ENCODE peak calls at places on chromosomes 11 and 22, in four cellular contexts. One of them, this sample, is unnamed.

GRCh38 chr11:86119062-86119461 is 50.2 kb upstream of the PICALM start:
- DNase-seq in HepG2: no peak
- DNase-seq in K562: no peak
- DNase-seq in GM12878: no peak
- DNase-seq in this sample: no peak

GRCh38 chr11:97007283-97007682 is 617.5 kb downstream of the JRKL start:
- DNase-seq in GM12878: no peak
- DNase-seq in HepG2: no peak
- DNase-seq in K562: no peak
- DNase-seq in this sample: no peak

GRCh38 chr11:123754101-123754568 is at the start of gene OR6X1:
- DNase-seq in K562: no peak
- DNase-seq in GM12878: no peak
- DNase-seq in HepG2: no peak
- DNase-seq in this sample: no peak

GRCh38 chr11:78349614-78350013 is 68.0 kb downstream of the GAB2 start:
- DNase-seq in GM12878: no peak
- DNase-seq in K562: no peak
- DNase-seq in HepG2: no peak
- DNase-seq in this sample: no peak

GRCh38 chr11:132962026-132962425 is 570.3 kb downstream of the OPCML start:
- DNase-seq in GM12878: no peak
- DNase-seq in HepG2: no peak
- DNase-seq in K562: no peak
- DNase-seq in this sample: no peak

GRCh38 chr22:17984114-17984513 is 40.2 kb downstream of the MICAL3 start:
- DNase-seq in K562: no peak
- DNase-seq in HepG2: no peak
- DNase-seq in GM12878: no peak
- DNase-seq in this sample: no peak

GRCh38 chr11:128039140-128040021 is 548.0 kb downstream of the ETS1 start:
- DNase-seq in K562: no peak
- DNase-seq in HepG2: no peak
- DNase-seq in GM12878: no peak
- DNase-seq in this sample: no peak

GRCh38 chr22:28282346-28282745 is 363.3 kb upstream of the PITPNB start:
- DNase-seq in HepG2: no peak
- DNase-seq in K562: no peak
- DNase-seq in GM12878: no peak
- DNase-seq in this sample: no peak

GRCh38 chr22:43346521-43346929 is 3.4 kb upstream of the SCUBE1 start:
- DNase-seq in HepG2: peak
- DNase-seq in GM12878: no peak
- DNase-seq in K562: peak
- DNase-seq in this sample: peak

GRCh38 chr22:43300891-43301676 is 42.1 kb downstream of the SCUBE1 start:
- DNase-seq in K562: no peak
- DNase-seq in GM12878: no peak
- DNase-seq in HepG2: no peak
- DNase-seq in this sample: no peak

GRCh38 chr11:16169946-16170345 is 186.4 kb downstream of the SOX6 start:
- DNase-seq in GM12878: no peak
- DNase-seq in K562: no peak
- DNase-seq in HepG2: no peak
- DNase-seq in this sample: no peak

GRCh38 chr11:17352925-17353227 is 1.3 kb downstream of the NCR3LG1 start:
- DNase-seq in HepG2: peak
- DNase-seq in GM12878: no peak
- DNase-seq in K562: peak
- DNase-seq in this sample: peak

GRCh38 chr11:112292188-112292587 is 31.5 kb upstream of the PLET1 start:
- DNase-seq in GM12878: no peak
- DNase-seq in HepG2: no peak
- DNase-seq in K562: no peak
- DNase-seq in this sample: no peak

GRCh38 chr11:112294688-112295340 is 34.2 kb upstream of the PLET1 start:
- DNase-seq in GM12878: no peak
- DNase-seq in HepG2: no peak
- DNase-seq in K562: no peak
- DNase-seq in this sample: no peak

GRCh38 chr11:112291191-112291590 is 30.5 kb upstream of the PLET1 start:
- DNase-seq in HepG2: no peak
- DNase-seq in K562: no peak
- DNase-seq in GM12878: no peak
- DNase-seq in this sample: no peak

GRCh38 chr11:112292785-112293407 is 32.2 kb upstream of the PLET1 start:
- DNase-seq in GM12878: no peak
- DNase-seq in K562: no peak
- DNase-seq in HepG2: no peak
- DNase-seq in this sample: no peak

GRCh38 chr11:112293614-112294013 is 33.0 kb upstream of the PLET1 start:
- DNase-seq in HepG2: no peak
- DNase-seq in GM12878: no peak
- DNase-seq in K562: no peak
- DNase-seq in this sample: no peak
- TF ChIP-seq NR2C2 in HepG2: no peak
- TF ChIP-seq NR2C2 in GM12878: no peak
- TF ChIP-seq NR2C2 in K562: no peak
- TF ChIP-seq NR2C2 in this sample: no peak

GRCh38 chr11:103086461-103086860 is 5.5 kb downstream of the DCUN1D5 start:
- DNase-seq in K562: no peak
- DNase-seq in GM12878: no peak
- DNase-seq in HepG2: no peak
- DNase-seq in this sample: no peak

GRCh38 chr11:103091024-103091423 is 936 bp downstream of the DCUN1D5 start:
- DNase-seq in HepG2: peak
- DNase-seq in GM12878: no peak
- DNase-seq in K562: no peak
- DNase-seq in this sample: no peak

GRCh38 chr11:103085758-103086365 is 6.1 kb downstream of the DCUN1D5 start:
- DNase-seq in K562: no peak
- DNase-seq in HepG2: no peak
- DNase-seq in GM12878: no peak
- DNase-seq in this sample: no peak

GRCh38 chr11:103091810-103092524 is at the start of gene DCUN1D5:
- DNase-seq in HepG2: peak
- DNase-seq in K562: peak
- DNase-seq in GM12878: peak
- DNase-seq in this sample: peak

GRCh38 chr11:103091441-103091809 is 535 bp downstream of the DCUN1D5 start:
- DNase-seq in GM12878: no peak
- DNase-seq in HepG2: peak
- DNase-seq in K562: peak
- DNase-seq in this sample: peak
- TF ChIP-seq ESRRA in GM12878: no peak
- TF ChIP-seq ESRRA in HepG2: no peak
- TF ChIP-seq ESRRA in K562: no peak
- TF ChIP-seq ESRRA in this sample: no peak

GRCh38 chr11:116342148-116342547 is 430.6 kb downstream of the BUD13 start:
- DNase-seq in K562: no peak
- DNase-seq in HepG2: peak
- DNase-seq in GM12878: no peak
- DNase-seq in this sample: no peak
- TF ChIP-seq ETV6 in K562: no peak
- TF ChIP-seq ETV6 in HepG2: no peak
- TF ChIP-seq ETV6 in GM12878: no peak
- TF ChIP-seq ETV6 in this sample: no peak

GRCh38 chr11:84316866-84317560 is 1030.8 kb upstream of the CCDC90B start:
- DNase-seq in K562: no peak
- DNase-seq in HepG2: no peak
- DNase-seq in GM12878: no peak
- DNase-seq in this sample: no peak
- TF ChIP-seq NR2C2 in K562: no peak
- TF ChIP-seq NR2C2 in HepG2: no peak
- TF ChIP-seq NR2C2 in GM12878: no peak
- TF ChIP-seq NR2C2 in this sample: no peak

GRCh38 chr11:3916962-3917361 is 61.5 kb downstream of the STIM1 start:
- DNase-seq in GM12878: no peak
- DNase-seq in K562: no peak
- DNase-seq in HepG2: no peak
- DNase-seq in this sample: no peak
- TF ChIP-seq ESRRA in GM12878: no peak
- TF ChIP-seq ESRRA in K562: no peak
- TF ChIP-seq ESRRA in HepG2: no peak
- TF ChIP-seq ESRRA in this sample: no peak

GRCh38 chr11:66448523-66448922 is 9.9 kb upstream of the MRPL11 start:
- DNase-seq in K562: no peak
- DNase-seq in GM12878: no peak
- DNase-seq in HepG2: no peak
- DNase-seq in this sample: no peak

GRCh38 chr11:66454253-66454652 is 12.5 kb upstream of the PELI3 start:
- DNase-seq in HepG2: no peak
- DNase-seq in K562: no peak
- DNase-seq in GM12878: no peak
- DNase-seq in this sample: no peak

GRCh38 chr11:66451663-66452062 is 13.0 kb upstream of the MRPL11 start:
- DNase-seq in GM12878: no peak
- DNase-seq in K562: no peak
- DNase-seq in HepG2: no peak
- DNase-seq in this sample: no peak

GRCh38 chr11:66454828-66455227 is 11.9 kb upstream of the PELI3 start:
- DNase-seq in GM12878: no peak
- DNase-seq in HepG2: no peak
- DNase-seq in K562: no peak
- DNase-seq in this sample: no peak

GRCh38 chr11:66450610-66451009 is 12.0 kb upstream of the MRPL11 start:
- DNase-seq in GM12878: no peak
- DNase-seq in HepG2: no peak
- DNase-seq in K562: no peak
- DNase-seq in this sample: no peak
- TF ChIP-seq ETV6 in GM12878: no peak
- TF ChIP-seq ETV6 in HepG2: no peak
- TF ChIP-seq ETV6 in K562: no peak
- TF ChIP-seq ETV6 in this sample: no peak

DNA sequence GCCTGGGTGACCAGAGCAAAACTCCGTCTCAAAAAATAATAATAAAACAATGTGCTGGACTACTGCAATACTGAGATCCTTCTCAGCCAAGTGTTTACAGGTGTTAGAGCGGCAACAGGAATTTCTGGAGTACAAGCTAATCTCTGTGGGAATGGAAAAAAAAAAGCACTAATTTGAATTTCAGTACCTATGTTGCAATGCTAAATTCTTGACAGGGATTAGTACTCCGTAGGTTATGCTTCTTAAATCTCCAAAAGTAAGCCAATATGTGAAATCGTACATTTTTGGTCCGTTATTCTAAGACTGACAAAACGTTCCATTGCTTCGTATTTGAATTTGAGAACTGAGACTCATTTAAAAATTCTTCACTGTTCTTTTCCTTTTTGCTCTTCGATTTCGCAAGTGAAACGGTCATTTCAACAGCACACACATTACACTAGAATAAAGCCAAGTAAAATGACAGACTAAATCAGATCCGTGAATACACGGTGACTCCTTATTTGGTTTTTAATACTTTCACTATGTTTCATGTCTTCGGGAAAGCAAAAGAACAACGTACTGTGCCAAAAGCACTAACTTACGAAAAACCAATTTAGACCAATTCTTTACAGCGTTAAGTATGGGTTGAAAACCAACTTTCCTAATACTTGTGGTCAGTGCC is 969 bp downstream of the ATL3 start:
- DNase-seq in HepG2: no peak
- DNase-seq in GM12878: no peak
- DNase-seq in K562: no peak
- DNase-seq in this sample: no peak
- TF ChIP-seq NR2C2 in HepG2: no peak
- TF ChIP-seq NR2C2 in GM12878: no peak
- TF ChIP-seq NR2C2 in K562: no peak
- TF ChIP-seq NR2C2 in this sample: no peak

GRCh38 chr22:37079158-37079557 is 27.6 kb downstream of the KCTD17 start:
- DNase-seq in HepG2: no peak
- DNase-seq in K562: no peak
- DNase-seq in GM12878: no peak
- DNase-seq in this sample: no peak
- TF ChIP-seq ESRRA in HepG2: no peak
- TF ChIP-seq ESRRA in K562: no peak
- TF ChIP-seq ESRRA in GM12878: no peak
- TF ChIP-seq ESRRA in this sample: no peak

GRCh38 chr11:2171531-2171930 is at the start of gene TH:
- DNase-seq in GM12878: no peak
- DNase-seq in K562: no peak
- DNase-seq in HepG2: no peak
- DNase-seq in this sample: no peak

GRCh38 chr11:2167141-2168045 is 4.2 kb downstream of the TH start:
- DNase-seq in HepG2: no peak
- DNase-seq in K562: no peak
- DNase-seq in GM12878: no peak
- DNase-seq in this sample: no peak

GRCh38 chr11:2168286-2169000 is 3.2 kb downstream of the TH start:
- DNase-seq in K562: no peak
- DNase-seq in HepG2: no peak
- DNase-seq in GM12878: no peak
- DNase-seq in this sample: no peak

GRCh38 chr11:2169626-2170570 is 1.7 kb downstream of the TH start:
- DNase-seq in K562: no peak
- DNase-seq in HepG2: no peak
- DNase-seq in GM12878: no peak
- DNase-seq in this sample: no peak

GRCh38 chr11:2169001-2169370 is 2.6 kb downstream of the TH start:
- DNase-seq in HepG2: no peak
- DNase-seq in K562: no peak
- DNase-seq in GM12878: no peak
- DNase-seq in this sample: no peak
- TF ChIP-seq ETV6 in HepG2: no peak
- TF ChIP-seq ETV6 in K562: no peak
- TF ChIP-seq ETV6 in GM12878: no peak
- TF ChIP-seq ETV6 in this sample: no peak